ENCODE peak calls at places on chromosome 3, in ten cellular contexts. K is kidney epithelial cell; R is activated CD4-positive, alpha-beta T cell treated with anti-CD3 and anti-CD28 coated beads for 1 hour; Z is stimulated activated CD8-positive, alpha-beta memory T cell treated with anti-CD3 and anti-CD28 coated beads, Interleukin-7, amount 100 ng/mL, for 24 hours; T is MM.1S; W is GM23248; Q is mammary epithelial cell; A is cardiac muscle cell; O is T-helper 9 cell; S is activated T-cell treated with anti-CD3 and anti-CD28 coated beads, Interleukin-2, amount 50 U/mL, for 72 hours. L is an unnamed sample.

GRCh38 chr3:46950661-46951241 is 25.8 kb downstream of the CCDC12 start:
- DNase-seq in Q (no peak), K (no peak), Z (no peak), R (no peak), S (no peak), A (no peak), W (no peak), O (no peak), T (no peak), L (no peak)

GRCh38 chr3:94423566-94423965 is 360.7 kb downstream of the NSUN3 start:
- DNase-seq in T (no peak), K (no peak), R (no peak), W (peak), Z (no peak), O (no peak), S (no peak), A (no peak), Q (peak), L (no peak)

GRCh38 chr3:134002326-134002725 is 27.4 kb downstream of the SLCO2A1 start:
- DNase-seq in S (no peak), O (no peak), W (peak), T (no peak), Q (peak), A (no peak), R (no peak), Z (no peak), K (peak), L (no peak)

GRCh38 chr3:113018461-113019181 is 27.8 kb downstream of the GTPBP8 start:
- DNase-seq in Z (no peak), T (no peak), Q (peak), R (no peak), W (peak), A (no peak), K (no peak), S (peak), O (no peak), L (no peak)

GRCh38 chr3:23435318-23435717 is 232.2 kb downstream of the UBE2E2 start:
- DNase-seq in S (no peak), R (no peak), K (no peak), Q (no peak), W (no peak), Z (no peak), T (no peak), A (no peak), O (no peak), L (no peak)

GRCh38 chr3:46695962-46696922 is 2.8 kb upstream of the ALS2CL start:
- DNase-seq in K (no peak), A (peak), O (no peak), S (no peak), T (no peak), W (peak), Q (peak), Z (no peak), R (no peak), L (no peak)

GRCh38 chr3:84109911-84110310 is 848.9 kb upstream of the CADM2 start:
- DNase-seq in O (no peak), A (no peak), T (no peak), W (no peak), K (no peak), S (no peak), Z (no peak), R (no peak), Q (no peak), L (no peak)

GRCh38 chr3:128285042-128285924 is 132.0 kb downstream of the EEFSEC start:
- DNase-seq in O (no peak), R (no peak), Q (no peak), S (no peak), A (no peak), Z (no peak), W (no peak), T (no peak), K (no peak), L (no peak)

GRCh38 chr3:23987376-23987775 is 42.3 kb downstream of the NR1D2 start:
- DNase-seq in A (no peak), Q (no peak), O (no peak), S (no peak), W (no peak), Z (no peak), R (no peak), K (no peak), T (no peak), L (no peak)

GRCh38 chr3:32148356-32148755 is 41.9 kb downstream of the GPD1L start:
- DNase-seq in R (no peak), A (no peak), O (no peak), T (no peak), S (no peak), W (no peak), Z (no peak), K (peak), Q (no peak), L (no peak)

GRCh38 chr3:7876741-7877297 is 624.8 kb upstream of the LMCD1 start:
- DNase-seq in O (peak), A (no peak), K (peak), Z (no peak), Q (no peak), T (no peak), S (peak), W (no peak), R (no peak), L (no peak)